ENCODE peak calls at places on chromosomes 3 and 15, in ten cellular contexts. One of them, this sample, is unnamed.

GRCh38 chr3:1576047-1576446 is 483.2 kb downstream of the CNTN6 start:
- DNase-seq in ovary: no peak
- DNase-seq in midbrain: no peak
- DNase-seq in NCI-H1092 treated with DMSO at 0.1 percent for 48 hours: no peak
- DNase-seq in AG04449: no peak
- DNase-seq in T-helper 2 cell treated with Interferon-gamma antibody and Interleukin-4, amounts not matched to agents 5 μg/mL and 100 μg/mL, for 36 hours: no peak
- DNase-seq in stimulated activated CD4-positive, alpha-beta T cell treated with anti-CD3 and anti-CD28 coated beads, Interleukin-15, amount 100 ng/mL, for 1 hour: no peak
- DNase-seq in fibroblast of the aortic adventitia: no peak
- DNase-seq in HCEC 1CT: no peak
- DNase-seq in astrocyte of the spinal cord: no peak
- DNase-seq in this sample: no peak

GRCh38 chr3:179769411-179770247 is 116.8 kb downstream of the USP13 start:
- DNase-seq in ovary: no peak
- DNase-seq in midbrain: no peak
- DNase-seq in NCI-H1092 treated with DMSO at 0.1 percent for 48 hours: no peak
- DNase-seq in AG04449: no peak
- DNase-seq in T-helper 2 cell treated with Interferon-gamma antibody and Interleukin-4, amounts not matched to agents 5 μg/mL and 100 μg/mL, for 36 hours: no peak
- DNase-seq in stimulated activated CD4-positive, alpha-beta T cell treated with anti-CD3 and anti-CD28 coated beads, Interleukin-15, amount 100 ng/mL, for 1 hour: no peak
- DNase-seq in fibroblast of the aortic adventitia: no peak
- DNase-seq in HCEC 1CT: no peak
- DNase-seq in astrocyte of the spinal cord: no peak
- DNase-seq in this sample: no peak

GRCh38 chr3:148333091-148333490 is 364.6 kb upstream of the AGTR1 start:
- DNase-seq in ovary: no peak
- DNase-seq in midbrain: no peak
- DNase-seq in NCI-H1092 treated with DMSO at 0.1 percent for 48 hours: no peak
- DNase-seq in AG04449: no peak
- DNase-seq in T-helper 2 cell treated with Interferon-gamma antibody and Interleukin-4, amounts not matched to agents 5 μg/mL and 100 μg/mL, for 36 hours: no peak
- DNase-seq in stimulated activated CD4-positive, alpha-beta T cell treated with anti-CD3 and anti-CD28 coated beads, Interleukin-15, amount 100 ng/mL, for 1 hour: no peak
- DNase-seq in fibroblast of the aortic adventitia: no peak
- DNase-seq in HCEC 1CT: no peak
- DNase-seq in astrocyte of the spinal cord: no peak
- DNase-seq in this sample: no peak

GRCh38 chr15:45048784-45049631 is 26.0 kb downstream of the SORD start:
- DNase-seq in ovary: no peak
- DNase-seq in midbrain: peak; percentile 28
- DNase-seq in NCI-H1092 treated with DMSO at 0.1 percent for 48 hours: no peak
- DNase-seq in AG04449: no peak
- DNase-seq in T-helper 2 cell treated with Interferon-gamma antibody and Interleukin-4, amounts not matched to agents 5 μg/mL and 100 μg/mL, for 36 hours: no peak
- DNase-seq in stimulated activated CD4-positive, alpha-beta T cell treated with anti-CD3 and anti-CD28 coated beads, Interleukin-15, amount 100 ng/mL, for 1 hour: no peak
- DNase-seq in fibroblast of the aortic adventitia: peak; percentile 35
- DNase-seq in HCEC 1CT: no peak
- DNase-seq in astrocyte of the spinal cord: no peak
- DNase-seq in this sample: no peak

GRCh38 chr15:58770519-58770856 is 614 bp upstream of the MINDY2 start:
- DNase-seq in ovary: no peak
- DNase-seq in midbrain: no peak
- DNase-seq in NCI-H1092 treated with DMSO at 0.1 percent for 48 hours: no peak
- DNase-seq in AG04449: peak; percentile 58
- DNase-seq in T-helper 2 cell treated with Interferon-gamma antibody and Interleukin-4, amounts not matched to agents 5 μg/mL and 100 μg/mL, for 36 hours: no peak
- DNase-seq in stimulated activated CD4-positive, alpha-beta T cell treated with anti-CD3 and anti-CD28 coated beads, Interleukin-15, amount 100 ng/mL, for 1 hour: no peak
- DNase-seq in fibroblast of the aortic adventitia: peak; percentile 91
- DNase-seq in HCEC 1CT: peak; percentile 75
- DNase-seq in astrocyte of the spinal cord: peak; percentile 95
- DNase-seq in this sample: no peak

GRCh38 chr15:91098451-91098850 is 1.6 kb upstream of the SV2B start:
- DNase-seq in ovary: no peak
- DNase-seq in midbrain: no peak
- DNase-seq in NCI-H1092 treated with DMSO at 0.1 percent for 48 hours: no peak
- DNase-seq in AG04449: no peak
- DNase-seq in T-helper 2 cell treated with Interferon-gamma antibody and Interleukin-4, amounts not matched to agents 5 μg/mL and 100 μg/mL, for 36 hours: no peak
- DNase-seq in stimulated activated CD4-positive, alpha-beta T cell treated with anti-CD3 and anti-CD28 coated beads, Interleukin-15, amount 100 ng/mL, for 1 hour: no peak
- DNase-seq in fibroblast of the aortic adventitia: no peak
- DNase-seq in HCEC 1CT: no peak
- DNase-seq in astrocyte of the spinal cord: no peak
- DNase-seq in this sample: no peak

GRCh38 chr3:73542127-73542526 is 82.6 kb downstream of the PDZRN3 start:
- DNase-seq in ovary: no peak
- DNase-seq in midbrain: no peak
- DNase-seq in NCI-H1092 treated with DMSO at 0.1 percent for 48 hours: peak; percentile 30
- DNase-seq in AG04449: no peak
- DNase-seq in T-helper 2 cell treated with Interferon-gamma antibody and Interleukin-4, amounts not matched to agents 5 μg/mL and 100 μg/mL, for 36 hours: no peak
- DNase-seq in stimulated activated CD4-positive, alpha-beta T cell treated with anti-CD3 and anti-CD28 coated beads, Interleukin-15, amount 100 ng/mL, for 1 hour: no peak
- DNase-seq in fibroblast of the aortic adventitia: no peak
- DNase-seq in HCEC 1CT: no peak
- DNase-seq in astrocyte of the spinal cord: no peak
- DNase-seq in this sample: no peak

GRCh38 chr3:126858887-126859286 is 124.0 kb upstream of the PLXNA1 start:
- DNase-seq in ovary: no peak
- DNase-seq in midbrain: no peak
- DNase-seq in NCI-H1092 treated with DMSO at 0.1 percent for 48 hours: no peak
- DNase-seq in AG04449: peak; percentile 67
- DNase-seq in T-helper 2 cell treated with Interferon-gamma antibody and Interleukin-4, amounts not matched to agents 5 μg/mL and 100 μg/mL, for 36 hours: no peak
- DNase-seq in stimulated activated CD4-positive, alpha-beta T cell treated with anti-CD3 and anti-CD28 coated beads, Interleukin-15, amount 100 ng/mL, for 1 hour: no peak
- DNase-seq in fibroblast of the aortic adventitia: peak; percentile 82
- DNase-seq in HCEC 1CT: peak; percentile 90
- DNase-seq in astrocyte of the spinal cord: peak; percentile 94
- DNase-seq in this sample: peak; percentile 75

GRCh38 chr3:72448375-72448823 is 399.8 kb downstream of the SHQ1 start:
- DNase-seq in ovary: no peak
- DNase-seq in midbrain: no peak
- DNase-seq in NCI-H1092 treated with DMSO at 0.1 percent for 48 hours: no peak
- DNase-seq in AG04449: no peak
- DNase-seq in T-helper 2 cell treated with Interferon-gamma antibody and Interleukin-4, amounts not matched to agents 5 μg/mL and 100 μg/mL, for 36 hours: no peak
- DNase-seq in stimulated activated CD4-positive, alpha-beta T cell treated with anti-CD3 and anti-CD28 coated beads, Interleukin-15, amount 100 ng/mL, for 1 hour: no peak
- DNase-seq in fibroblast of the aortic adventitia: no peak
- DNase-seq in HCEC 1CT: no peak
- DNase-seq in astrocyte of the spinal cord: no peak
- DNase-seq in this sample: no peak

GRCh38 chr3:102002056-102002455 is 152.7 kb downstream of the NFKBIZ start:
- DNase-seq in ovary: no peak
- DNase-seq in midbrain: no peak
- DNase-seq in NCI-H1092 treated with DMSO at 0.1 percent for 48 hours: no peak
- DNase-seq in AG04449: no peak
- DNase-seq in T-helper 2 cell treated with Interferon-gamma antibody and Interleukin-4, amounts not matched to agents 5 μg/mL and 100 μg/mL, for 36 hours: no peak
- DNase-seq in stimulated activated CD4-positive, alpha-beta T cell treated with anti-CD3 and anti-CD28 coated beads, Interleukin-15, amount 100 ng/mL, for 1 hour: no peak
- DNase-seq in fibroblast of the aortic adventitia: no peak
- DNase-seq in HCEC 1CT: no peak
- DNase-seq in astrocyte of the spinal cord: no peak
- DNase-seq in this sample: no peak

GRCh38 chr3:134309987-134310700 is 59.5 kb upstream of the RYK start:
- DNase-seq in ovary: no peak
- DNase-seq in midbrain: no peak
- DNase-seq in NCI-H1092 treated with DMSO at 0.1 percent for 48 hours: no peak
- DNase-seq in AG04449: no peak
- DNase-seq in T-helper 2 cell treated with Interferon-gamma antibody and Interleukin-4, amounts not matched to agents 5 μg/mL and 100 μg/mL, for 36 hours: no peak
- DNase-seq in stimulated activated CD4-positive, alpha-beta T cell treated with anti-CD3 and anti-CD28 coated beads, Interleukin-15, amount 100 ng/mL, for 1 hour: no peak
- DNase-seq in fibroblast of the aortic adventitia: no peak
- DNase-seq in HCEC 1CT: no peak
- DNase-seq in astrocyte of the spinal cord: no peak
- DNase-seq in this sample: no peak

GRCh38 chr3:126834596-126835471 is 130.8 kb downstream of the CHCHD6 start:
- DNase-seq in ovary: no peak
- DNase-seq in midbrain: no peak
- DNase-seq in NCI-H1092 treated with DMSO at 0.1 percent for 48 hours: no peak
- DNase-seq in AG04449: no peak
- DNase-seq in T-helper 2 cell treated with Interferon-gamma antibody and Interleukin-4, amounts not matched to agents 5 μg/mL and 100 μg/mL, for 36 hours: no peak
- DNase-seq in stimulated activated CD4-positive, alpha-beta T cell treated with anti-CD3 and anti-CD28 coated beads, Interleukin-15, amount 100 ng/mL, for 1 hour: no peak
- DNase-seq in fibroblast of the aortic adventitia: no peak
- DNase-seq in HCEC 1CT: no peak
- DNase-seq in astrocyte of the spinal cord: peak; percentile 21
- DNase-seq in this sample: no peak

GRCh38 chr15:75232826-75233503 is 25.2 kb upstream of the GOLGA6C start:
- DNase-seq in ovary: no peak
- DNase-seq in midbrain: no peak
- DNase-seq in NCI-H1092 treated with DMSO at 0.1 percent for 48 hours: no peak
- DNase-seq in AG04449: no peak
- DNase-seq in T-helper 2 cell treated with Interferon-gamma antibody and Interleukin-4, amounts not matched to agents 5 μg/mL and 100 μg/mL, for 36 hours: no peak
- DNase-seq in stimulated activated CD4-positive, alpha-beta T cell treated with anti-CD3 and anti-CD28 coated beads, Interleukin-15, amount 100 ng/mL, for 1 hour: no peak
- DNase-seq in fibroblast of the aortic adventitia: no peak
- DNase-seq in HCEC 1CT: no peak
- DNase-seq in astrocyte of the spinal cord: no peak
- DNase-seq in this sample: no peak

GRCh38 chr3:113531826-113532697 is at the start of gene SIDT1:
- DNase-seq in ovary: peak; percentile 20
- DNase-seq in midbrain: peak; percentile 6
- DNase-seq in NCI-H1092 treated with DMSO at 0.1 percent for 48 hours: peak; percentile 59
- DNase-seq in AG04449: no peak
- DNase-seq in T-helper 2 cell treated with Interferon-gamma antibody and Interleukin-4, amounts not matched to agents 5 μg/mL and 100 μg/mL, for 36 hours: peak; percentile 62
- DNase-seq in stimulated activated CD4-positive, alpha-beta T cell treated with anti-CD3 and anti-CD28 coated beads, Interleukin-15, amount 100 ng/mL, for 1 hour: peak; percentile 44
- DNase-seq in fibroblast of the aortic adventitia: no peak
- DNase-seq in HCEC 1CT: no peak
- DNase-seq in astrocyte of the spinal cord: peak; percentile 13
- DNase-seq in this sample: peak; percentile 11

GRCh38 chr3:65713016-65713415 is 325.7 kb downstream of the MAGI1 start:
- DNase-seq in ovary: no peak
- DNase-seq in midbrain: peak; percentile 42
- DNase-seq in NCI-H1092 treated with DMSO at 0.1 percent for 48 hours: no peak
- DNase-seq in AG04449: peak; percentile 84
- DNase-seq in T-helper 2 cell treated with Interferon-gamma antibody and Interleukin-4, amounts not matched to agents 5 μg/mL and 100 μg/mL, for 36 hours: no peak
- DNase-seq in stimulated activated CD4-positive, alpha-beta T cell treated with anti-CD3 and anti-CD28 coated beads, Interleukin-15, amount 100 ng/mL, for 1 hour: no peak
- DNase-seq in fibroblast of the aortic adventitia: peak; percentile 75
- DNase-seq in HCEC 1CT: peak; percentile 64
- DNase-seq in astrocyte of the spinal cord: peak; percentile 86
- DNase-seq in this sample: peak; percentile 55